ENCODE peak calls at places on chromosome 16, in four cellular contexts. X, P, R and J are unnamed samples.

GRCh38 chr16:86710602-86710950 is 132.2 kb downstream of the FOXL1 start:
- DNase-seq in X (no peak), P (no peak), R (no peak), J (no peak)

GRCh38 chr16:14483819-14484385 is 146.2 kb downstream of the PARN start:
- DNase-seq in X (no peak), P (no peak), R (no peak), J (no peak)

GRCh38 chr16:65117701-65118448 is 4.0 kb downstream of the CDH11 start:
- DNase-seq in X (peak; percentile 59), P (peak; percentile 65), R (peak; percentile 33), J (peak; percentile 0)

GRCh38 chr16:68190745-68191510 is 45.0 kb downstream of the ESRP2 start:
- DNase-seq in X (peak; percentile 32), P (no peak), R (no peak), J (no peak)

GRCh38 chr16:65227041-65227835 is 105.4 kb upstream of the CDH11 start:
- DNase-seq in X (no peak), P (no peak), R (no peak), J (no peak)

GRCh38 chr16:85005278-85006069 is 5.9 kb downstream of the ZDHHC7 start:
- DNase-seq in X (no peak), P (no peak), R (no peak), J (no peak)

GRCh38 chr16:66489818-66490217 is 60.1 kb downstream of the TK2 start:
- DNase-seq in X (no peak), P (no peak), R (no peak), J (no peak)

GRCh38 chr16:30115238-30115637 is 1.9 kb upstream of the GDPD3 start:
- DNase-seq in X (no peak), P (no peak), R (no peak), J (no peak)

GRCh38 chr16:7101054-7101453 is 231.6 kb upstream of the RBFOX1 start:
- DNase-seq in X (no peak), P (no peak), R (no peak), J (no peak)

GRCh38 chr16:27244363-27244755 is 24.2 kb downstream of the NSMCE1 start:
- DNase-seq in X (no peak), P (no peak), R (no peak), J (no peak)

GRCh38 chr16:12559714-12560113 is 244.0 kb downstream of the CPPED1 start:
- DNase-seq in X (no peak), P (no peak), R (no peak), J (no peak)

GRCh38 chr16:82846806-82847205 is 220.0 kb downstream of the CDH13 start:
- DNase-seq in X (no peak), P (no peak), R (no peak), J (no peak)

GRCh38 chr16:57475711-57476339 is 10.5 kb downstream of the DOK4 start:
- DNase-seq in X (peak; percentile 69), P (peak; percentile 83), R (peak; percentile 91), J (peak; percentile 24)

GRCh38 chr16:52451971-52452421 is 94.9 kb downstream of the TOX3 start:
- DNase-seq in X (peak; percentile 94), P (no peak), R (no peak), J (no peak)
- TF ChIP-seq ELF1 in X (peak; percentile 5), P (no peak), R (no peak), J (no peak)

GRCh38 chr16:49000594-49000993 is 281.0 kb downstream of the CBLN1 start:
- DNase-seq in X (no peak), P (no peak), R (peak; percentile 18), J (peak; percentile 26)
- TF ChIP-seq ELF1 in X (no peak), P (no peak), R (no peak), J (no peak)

GRCh38 chr16:51636913-51637743 is 486.1 kb upstream of the SALL1 start:
- DNase-seq in X (no peak), P (peak; percentile 48), R (no peak), J (no peak)

GRCh38 chr16:51637744-51638100 is 486.7 kb upstream of the SALL1 start:
- DNase-seq in X (no peak), P (peak; percentile 53), R (no peak), J (no peak)

GRCh38 chr16:51641191-51641765 is 490.2 kb upstream of the SALL1 start:
- DNase-seq in X (no peak), P (no peak), R (no peak), J (no peak)

GRCh38 chr16:51638338-51639135 is 487.5 kb upstream of the SALL1 start:
- DNase-seq in X (no peak), P (no peak), R (no peak), J (no peak)

DNA sequence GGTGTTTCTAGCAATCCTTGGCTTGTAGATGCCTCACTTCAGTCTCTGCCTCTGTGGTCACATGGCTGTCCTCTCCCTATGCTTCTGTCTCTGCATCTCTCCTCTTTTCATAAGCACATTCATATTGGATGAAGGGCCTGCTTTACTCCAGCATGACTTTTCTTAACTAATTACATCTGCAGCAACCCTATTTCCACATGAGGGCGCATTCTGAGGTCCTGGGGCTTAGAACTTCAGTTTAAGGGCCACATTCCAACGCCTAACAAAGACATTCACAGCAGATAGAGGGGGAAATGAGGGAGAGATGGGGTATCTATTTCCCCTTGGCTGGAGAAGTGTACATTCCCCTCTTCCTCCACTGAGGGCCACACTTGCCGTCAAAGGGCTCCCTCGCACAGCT is 489.1 kb upstream of the SALL1 start:
- DNase-seq in X (no peak), P (no peak), R (no peak), J (no peak)
- TF ChIP-seq ELF1 in X (no peak), P (no peak), R (no peak), J (no peak)

GRCh38 chr16:51290886-51291285 is 139.8 kb upstream of the SALL1 start:
- DNase-seq in X (no peak), P (no peak), R (no peak), J (no peak)
- TF ChIP-seq ELF1 in X (no peak), P (no peak), R (no peak), J (no peak)

GRCh38 chr16:1745900-1746692 is 25.2 kb downstream of the NME3 start:
- DNase-seq in X (no peak), P (no peak), R (no peak), J (no peak)
- TF ChIP-seq ELF1 in X (no peak), P (no peak), R (no peak), J (no peak)

DNA sequence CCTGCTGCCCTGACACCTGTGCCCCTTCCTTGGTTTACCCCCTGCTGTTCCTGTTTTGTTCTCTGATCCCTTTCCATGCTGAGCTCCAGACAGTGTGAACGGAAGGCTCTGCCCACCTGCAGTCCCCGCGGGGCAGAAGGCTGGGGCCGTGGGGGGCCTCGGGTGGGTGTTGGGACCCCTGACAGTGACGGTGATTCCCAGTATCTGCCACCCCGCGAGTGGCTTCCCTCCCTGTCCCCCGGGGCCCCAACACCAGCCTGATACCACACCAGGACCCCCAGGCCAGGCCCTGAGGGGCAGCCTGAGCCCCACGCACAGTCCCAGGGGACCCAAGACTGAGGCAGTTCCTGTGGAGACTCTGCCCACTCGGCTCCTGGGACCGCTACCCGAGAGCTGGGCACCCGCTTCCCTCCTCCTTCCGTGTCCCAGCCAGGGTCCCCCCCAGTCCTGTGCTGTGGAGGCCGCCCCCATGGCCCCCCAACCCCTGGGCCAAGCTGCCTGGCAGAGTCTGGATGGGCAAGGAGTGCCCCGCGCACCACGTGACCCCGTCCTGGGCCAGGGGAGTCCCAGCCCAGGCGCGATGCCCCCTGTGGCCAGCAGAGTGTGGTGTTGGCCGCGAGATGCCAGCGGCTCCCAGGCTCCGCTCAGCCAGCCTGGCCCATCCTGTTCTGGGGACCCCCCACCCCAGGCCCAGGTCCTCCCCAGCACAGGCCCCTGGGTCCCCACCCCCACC is 10.0 kb upstream of the C1QTNF8 start:
- DNase-seq in X (peak; percentile 39), P (peak; percentile 98), R (peak; percentile 81), J (no peak)
- TF ChIP-seq ELF1 in X (no peak), P (no peak), R (no peak), J (no peak)

DNA sequence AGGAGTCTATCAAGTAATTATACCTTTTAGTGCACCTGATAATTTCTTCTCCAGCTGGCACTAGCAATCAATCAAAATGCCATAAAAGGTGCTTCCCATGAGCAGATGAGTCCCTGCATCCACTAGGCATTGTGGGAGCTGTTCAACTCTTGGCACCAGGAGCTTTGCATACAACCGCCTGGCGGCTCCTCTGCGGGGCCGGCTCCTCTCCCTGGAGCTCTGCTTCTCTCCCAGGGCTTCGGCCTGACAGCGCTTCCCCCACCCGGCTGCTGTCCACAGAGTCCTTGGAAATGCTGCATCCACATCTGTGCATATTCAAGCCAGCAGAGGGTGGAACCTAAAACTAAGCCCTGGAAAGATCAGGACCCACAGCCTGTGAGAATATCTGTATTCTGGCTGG is 63.0 kb downstream of the LMF1 start:
- DNase-seq in X (no peak), P (no peak), R (no peak), J (no peak)
- TF ChIP-seq ELF1 in X (no peak), P (no peak), R (no peak), J (no peak)

GRCh38 chr16:75254359-75254837 is 3.0 kb upstream of the BCAR1 start:
- DNase-seq in X (no peak), P (peak; percentile 48), R (no peak), J (no peak)
- TF ChIP-seq ELF1 in X (no peak), P (no peak), R (no peak), J (no peak)

GRCh38 chr16:15573274-15573895 is 69.6 kb downstream of the MARF1 start:
- DNase-seq in X (no peak), P (no peak), R (no peak), J (no peak)
- TF ChIP-seq ELF1 in X (no peak), P (no peak), R (peak; percentile 36), J (no peak)

GRCh38 chr16:80323187-80323807 is 217.5 kb upstream of the DYNLRB2 start:
- DNase-seq in X (no peak), P (no peak), R (no peak), J (no peak)

GRCh38 chr16:80318107-80318506 is 222.7 kb upstream of the DYNLRB2 start:
- DNase-seq in X (no peak), P (no peak), R (no peak), J (no peak)

GRCh38 chr16:80319181-80319580 is 221.6 kb upstream of the DYNLRB2 start:
- DNase-seq in X (no peak), P (no peak), R (no peak), J (no peak)

GRCh38 chr16:80314042-80314441 is 226.8 kb upstream of the DYNLRB2 start:
- DNase-seq in X (no peak), P (no peak), R (no peak), J (no peak)

DNA sequence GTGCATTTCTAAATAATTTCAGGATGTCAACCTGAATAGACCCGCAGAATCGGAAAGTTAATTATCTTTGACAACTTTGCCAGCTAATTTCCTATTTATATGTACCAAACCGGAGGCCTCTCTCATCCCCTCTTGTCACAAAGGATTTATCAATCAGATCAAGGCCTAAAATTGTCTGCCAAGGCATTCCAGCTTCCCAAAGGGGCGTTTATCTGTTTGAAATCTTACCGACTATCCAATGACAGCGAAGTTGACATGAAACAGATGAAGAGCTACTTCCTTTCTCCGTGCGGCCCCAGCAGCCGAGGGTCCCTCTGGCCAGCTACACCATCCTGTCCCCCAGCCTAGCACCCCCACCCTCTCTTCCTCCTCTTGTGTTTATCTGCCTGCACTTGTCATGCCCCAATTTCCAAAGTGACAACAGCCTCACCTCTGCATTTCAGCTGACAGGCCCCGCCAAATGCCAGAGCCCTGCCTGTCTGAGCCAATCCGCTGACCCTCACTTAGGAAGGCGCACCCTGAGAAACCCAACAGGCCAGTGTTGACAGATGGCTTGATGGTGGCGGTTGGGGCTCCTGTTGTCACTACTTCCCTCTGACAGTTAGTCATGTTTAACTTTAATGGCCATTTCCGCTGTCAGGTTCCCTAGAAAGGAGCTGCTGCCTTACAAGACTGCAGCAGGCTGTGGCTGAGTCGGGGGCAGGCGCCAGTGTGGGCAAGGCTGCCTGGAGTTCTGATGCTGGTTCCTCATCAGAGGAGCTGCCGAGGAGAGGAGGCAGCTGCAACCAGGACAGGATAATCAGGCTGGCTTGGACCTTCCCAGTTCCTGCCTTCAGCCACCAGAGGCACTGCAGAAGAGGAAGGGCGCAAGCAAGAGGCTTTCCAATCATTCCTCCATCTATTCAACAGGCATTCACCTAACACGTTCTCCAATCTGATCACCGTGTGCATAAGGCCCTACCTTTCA is 223.4 kb upstream of the DYNLRB2 start:
- DNase-seq in X (peak; percentile 16), P (peak; percentile 27), R (peak; percentile 19), J (no peak)
- TF ChIP-seq ELF1 in X (no peak), P (no peak), R (no peak), J (no peak)